ENCODE peak calls at places on chromosomes 1 and 21, in seven cellular contexts. B, X, U, H, F, V and D are unnamed samples.
A peak's percentile ranks its signal among the peaks of the same experiment; 100 is the strongest.

GRCh38 chr1:226029093-226029496 is 30.0 kb upstream of the SDE2 start:
- DNase-seq in H (no peak), B (no peak), X (no peak), U (no peak), V (no peak), F (no peak), D (no peak)

GRCh38 chr1:19341201-19342076 is 29.3 kb downstream of the SLC66A1 start:
- DNase-seq in X (peak; percentile 75), B (peak; percentile 88), U (peak; percentile 87), F (peak; percentile 78), H (peak; percentile 75), V (peak; percentile 83), D (peak; percentile 41)

GRCh38 chr1:87648720-87649119 is 320.0 kb downstream of the LMO4 start:
- DNase-seq in H (no peak), X (no peak), B (no peak), F (no peak), V (no peak), U (no peak), D (no peak)

GRCh38 chr1:165080253-165080896 is 276.1 kb downstream of the LMX1A start:
- DNase-seq in U (no peak), X (no peak), F (no peak), V (no peak), B (no peak), H (no peak), D (no peak)

GRCh38 chr1:228824377-228824776 is 89.1 kb downstream of the RHOU start:
- DNase-seq in F (no peak), V (no peak), X (no peak), H (no peak), B (no peak), U (no peak), D (no peak)

GRCh38 chr1:106456832-106457231 is 599.6 kb upstream of the PRMT6 start:
- DNase-seq in B (no peak), F (no peak), V (no peak), X (no peak), U (no peak), H (no peak), D (no peak)

GRCh38 chr1:177355575-177355974 is 184.8 kb downstream of the BRINP2 start:
- DNase-seq in U (peak; percentile 42), V (no peak), X (no peak), F (peak; percentile 13), H (peak; percentile 29), B (no peak), D (no peak)

GRCh38 chr1:33170351-33171274 is 11.2 kb downstream of the TRIM62 start:
- DNase-seq in U (no peak), V (no peak), F (no peak), B (no peak), H (peak; percentile 26), X (peak; percentile 68), D (no peak)

GRCh38 chr1:155184835-155185782 is 11.5 kb downstream of the TRIM46 start:
- DNase-seq in B (no peak), U (no peak), H (no peak), F (no peak), X (peak; percentile 48), V (peak; percentile 25), D (no peak)

GRCh38 chr1:198444792-198445191 is 95.7 kb downstream of the ATP6V1G3 start:
- DNase-seq in V (no peak), F (peak; percentile 78), B (no peak), H (peak; percentile 95), X (no peak), U (no peak), D (no peak)

GRCh38 chr1:94286864-94287437 is 49.6 kb upstream of the ARHGAP29 start:
- DNase-seq in H (peak; percentile 59), X (no peak), V (no peak), B (no peak), F (no peak), U (no peak), D (no peak)

GRCh38 chr1:107817909-107818308 is 147.1 kb downstream of the VAV3 start:
- DNase-seq in B (no peak), X (no peak), F (no peak), U (no peak), V (no peak), H (no peak), D (no peak)

GRCh38 chr1:205492201-205492667 is 12.2 kb upstream of the CDK18 start:
- DNase-seq in V (no peak), H (no peak), U (no peak), B (no peak), F (no peak), X (no peak), D (peak; percentile 73)

GRCh38 chr1:226349801-226350503 is 41.0 kb upstream of the LIN9 start:
- DNase-seq in H (no peak), F (no peak), X (no peak), U (no peak), B (peak; percentile 5), V (peak; percentile 62), D (no peak)

GRCh38 chr21:44926364-44927101 is 5.8 kb upstream of the ITGB2 start:
- DNase-seq in H (no peak), U (no peak), V (no peak), B (peak; percentile 77), X (no peak), F (no peak), D (no peak)

GRCh38 chr1:15595809-15596730 is 11.2 kb upstream of the AGMAT start:
- DNase-seq in F (no peak), B (no peak), V (no peak), X (no peak), U (no peak), H (no peak), D (no peak)

GRCh38 chr1:115325876-115326275 is 12.2 kb downstream of the NGF start:
- DNase-seq in X (no peak), F (no peak), B (no peak), U (no peak), H (peak; percentile 66), V (no peak), D (no peak)

GRCh38 chr1:12436817-12437599 is 181.0 kb downstream of the DHRS3 start:
- DNase-seq in B (peak; percentile 71), H (peak; percentile 40), X (no peak), V (no peak), U (no peak), F (peak; percentile 79), D (no peak)

GRCh38 chr1:63051356-63051755 is 267.4 kb downstream of the ATG4C start:
- DNase-seq in V (no peak), H (no peak), B (no peak), X (no peak), F (no peak), U (no peak), D (no peak)

GRCh38 chr1:150352883-150353282 is 11.1 kb upstream of the RPRD2 start:
- DNase-seq in F (no peak), B (no peak), H (no peak), U (no peak), X (no peak), V (no peak), D (no peak)

GRCh38 chr1:208564466-208564865 is 320.3 kb upstream of the PLXNA2 start:
- DNase-seq in V (no peak), U (no peak), F (no peak), H (no peak), X (no peak), B (no peak), D (no peak)

GRCh38 chr1:240468616-240469015 is 143.3 kb downstream of the GREM2 start:
- DNase-seq in F (no peak), H (no peak), X (no peak), U (no peak), B (no peak), V (no peak), D (no peak)

GRCh38 chr1:166972827-166973226 is 2.5 kb downstream of the ILDR2 start:
- DNase-seq in F (no peak), B (no peak), U (no peak), X (no peak), V (no peak), H (no peak), D (no peak)

GRCh38 chr21:37496972-37497371 is 130.4 kb downstream of the DYRK1A start:
- DNase-seq in X (no peak), F (peak; percentile 15), B (peak; percentile 30), U (no peak), H (peak; percentile 20), V (no peak), D (no peak)

GRCh38 chr1:79044974-79045650 is 38.6 kb upstream of the ADGRL4 start:
- DNase-seq in V (no peak), U (peak; percentile 10), F (no peak), X (no peak), B (no peak), H (no peak), D (no peak)

GRCh38 chr1:165637427-165637826 is 6.4 kb downstream of the MGST3 start:
- DNase-seq in F (peak; percentile 53), U (no peak), V (no peak), B (no peak), X (no peak), H (peak; percentile 57), D (no peak)

GRCh38 chr1:54356680-54357147 is 49.5 kb downstream of the SSBP3 start:
- DNase-seq in H (no peak), B (peak; percentile 64), V (no peak), U (no peak), X (no peak), F (no peak), D (no peak)

GRCh38 chr21:44874497-44875331 is 1.2 kb upstream of the PTTG1IP start:
- DNase-seq in V (peak; percentile 69), X (peak; percentile 81), F (no peak), B (peak; percentile 51), H (peak; percentile 65), U (peak; percentile 31), D (no peak)

GRCh38 chr1:53131590-53131938 is 10.9 kb downstream of the SLC1A7 start:
- DNase-seq in H (no peak), V (no peak), U (no peak), X (no peak), F (no peak), B (no peak), D (no peak)

GRCh38 chr1:53442297-53442696 is 16.9 kb upstream of the DMRTB1 start:
- DNase-seq in B (peak; percentile 10), V (no peak), H (peak; percentile 6), U (no peak), X (no peak), F (peak; percentile 38), D (no peak)

GRCh38 chr1:30664103-30664755 is 59.2 kb downstream of the MATN1 start:
- DNase-seq in B (no peak), F (no peak), U (no peak), V (no peak), H (no peak), X (no peak), D (no peak)

GRCh38 chr1:93459126-93459525 is 11.2 kb downstream of the FNBP1L start:
- DNase-seq in X (no peak), F (peak; percentile 13), B (no peak), V (no peak), U (no peak), H (no peak), D (no peak)

GRCh38 chr21:46071082-46071481 is 26.8 kb upstream of the COL6A2 start:
- DNase-seq in H (no peak), B (no peak), X (no peak), V (peak; percentile 15), U (no peak), F (no peak), D (no peak)

GRCh38 chr1:204837440-204838084 is 33.1 kb upstream of the NFASC start:
- DNase-seq in X (no peak), B (peak; percentile 47), F (peak; percentile 45), H (peak; percentile 50), V (peak; percentile 68), U (peak; percentile 91), D (no peak)

GRCh38 chr1:150575072-150575489 is 4.3 kb downstream of the MCL1 start:
- DNase-seq in F (peak; percentile 33), X (no peak), V (no peak), H (peak; percentile 31), B (no peak), U (no peak), D (no peak)

GRCh38 chr1:224615861-224616760 is at the start of gene CNIH3:
- DNase-seq in V (peak; percentile 32), U (peak; percentile 84), F (peak; percentile 90), B (peak; percentile 64), X (no peak), H (peak; percentile 31), D (peak; percentile 72)